ENCODE peak calls at places on chromosomes 13 and 19, in seven cellular contexts. J is T-helper 1 cell, Z is ascending aorta, Q is activated T-helper 1 cell treated with Interleukin-2 at 50 U/mL for 16 hours, B is fibroblast of lung, P is cardiac muscle cell, F is frontal cortex. R is an unnamed sample.

GRCh38 chr19:33634361-33635091 is 12.8 kb downstream of the CHST8 start:
- DNase-seq in P (no peak), F (no peak), J (no peak), Q (no peak), B (no peak), Z (no peak), R (no peak)

GRCh38 chr13:77345150-77345780 is 18.4 kb upstream of the MYCBP2 start:
- DNase-seq in Z (no peak), P (no peak), F (no peak), J (no peak), Q (no peak), B (no peak), R (no peak)

GRCh38 chr13:19769854-19770253 is 12.9 kb downstream of the PSPC1 start:
- DNase-seq in B (no peak), F (no peak), Q (no peak), P (no peak), Z (no peak), J (no peak), R (no peak)

GRCh38 chr19:5128932-5129389 is 160.0 kb downstream of the KDM4B start:
- DNase-seq in F (no peak), Q (no peak), J (no peak), Z (no peak), B (peak), P (peak), R (no peak)

GRCh38 chr13:31767175-31767900 is 28.0 kb downstream of the RXFP2 start:
- DNase-seq in Z (no peak), Q (no peak), P (peak), J (no peak), B (peak), F (no peak), R (no peak)

GRCh38 chr13:44629465-44630183 is 53.5 kb upstream of the TSC22D1 start:
- DNase-seq in B (peak), Q (no peak), F (no peak), Z (no peak), P (peak), J (no peak), R (no peak)

GRCh38 chr13:49584771-49585182 is 581 bp downstream of the RCBTB1 start:
- DNase-seq in B (no peak), J (no peak), Q (no peak), Z (no peak), F (peak), P (no peak), R (no peak)

GRCh38 chr19:6071840-6072239 is 38.5 kb downstream of the RFX2 start:
- DNase-seq in P (no peak), Q (no peak), F (no peak), Z (no peak), J (no peak), B (no peak), R (no peak)

GRCh38 chr13:103325675-103326074 is 259.5 kb upstream of the SLC10A2 start:
- DNase-seq in J (no peak), F (no peak), B (no peak), P (no peak), Q (no peak), Z (no peak), R (no peak)

GRCh38 chr19:41844601-41845000 is at the start of gene LYPD4:
- DNase-seq in P (no peak), F (no peak), J (no peak), B (no peak), Z (no peak), Q (no peak), R (no peak)

GRCh38 chr19:31583148-31583547 is 233.9 kb upstream of the TSHZ3 start:
- DNase-seq in P (peak), J (no peak), Z (no peak), B (peak), F (no peak), Q (no peak), R (no peak)

GRCh38 chr19:6467384-6467783 is 3.3 kb downstream of the CRB3 start:
- DNase-seq in B (no peak), J (no peak), P (no peak), Q (no peak), Z (no peak), F (no peak), R (no peak)

GRCh38 chr13:107020393-107020792 is 452.5 kb upstream of the ARGLU1 start:
- DNase-seq in B (no peak), Z (no peak), F (no peak), Q (no peak), P (no peak), J (no peak), R (no peak)